ENCODE peak calls at places on chromosomes 7 and 10, in six cellular contexts. One of them, this sample, is unnamed.

GRCh38 chr7:30062587-30062986 is 34.4 kb downstream of the PLEKHA8 start:
- DNase-seq in tibial artery: no peak
- DNase-seq in GM12878: no peak
- DNase-seq in colonic mucosa: no peak
- DNase-seq in mucosa of descending colon: no peak
- DNase-seq in neural crest cell: no peak
- DNase-seq in this sample: no peak

GRCh38 chr7:95205821-95206220 is 118.5 kb downstream of the PON1 start:
- DNase-seq in tibial artery: no peak
- DNase-seq in GM12878: no peak
- DNase-seq in colonic mucosa: no peak
- DNase-seq in mucosa of descending colon: no peak
- DNase-seq in neural crest cell: no peak
- DNase-seq in this sample: no peak

GRCh38 chr10:83941189-83941588 is 198.1 kb upstream of the GHITM start:
- DNase-seq in tibial artery: no peak
- DNase-seq in GM12878: no peak
- DNase-seq in colonic mucosa: no peak
- DNase-seq in mucosa of descending colon: no peak
- DNase-seq in neural crest cell: no peak
- DNase-seq in this sample: no peak

GRCh38 chr7:79598351-79598750 is 144.9 kb upstream of the MAGI2 start:
- DNase-seq in tibial artery: no peak
- DNase-seq in GM12878: no peak
- DNase-seq in colonic mucosa: no peak
- DNase-seq in mucosa of descending colon: no peak
- DNase-seq in neural crest cell: no peak
- DNase-seq in this sample: no peak

GRCh38 chr7:149800169-149800555 is 26.8 kb upstream of the ZNF467 start:
- DNase-seq in tibial artery: no peak
- DNase-seq in GM12878: no peak
- DNase-seq in colonic mucosa: no peak
- DNase-seq in mucosa of descending colon: no peak
- DNase-seq in neural crest cell: no peak
- DNase-seq in this sample: no peak

GRCh38 chr7:84238611-84239010 is 44.0 kb upstream of the SEMA3A start:
- DNase-seq in tibial artery: no peak
- DNase-seq in GM12878: no peak
- DNase-seq in colonic mucosa: no peak
- DNase-seq in mucosa of descending colon: no peak
- DNase-seq in neural crest cell: no peak
- DNase-seq in this sample: no peak

GRCh38 chr10:35092851-35093250 is 2.7 kb upstream of the CUL2 start:
- DNase-seq in tibial artery: no peak
- DNase-seq in GM12878: no peak
- DNase-seq in colonic mucosa: no peak
- DNase-seq in mucosa of descending colon: peak; percentile 8
- DNase-seq in neural crest cell: no peak
- DNase-seq in this sample: no peak

GRCh38 chr7:78912781-78913180 is 540.7 kb downstream of the MAGI2 start:
- DNase-seq in tibial artery: no peak
- DNase-seq in GM12878: no peak
- DNase-seq in colonic mucosa: no peak
- DNase-seq in mucosa of descending colon: no peak
- DNase-seq in neural crest cell: no peak
- DNase-seq in this sample: no peak

GRCh38 chr10:132678436-132679216 is 107.3 kb downstream of the NKX6-2 start:
- DNase-seq in tibial artery: peak; percentile 16
- DNase-seq in GM12878: no peak
- DNase-seq in colonic mucosa: no peak
- DNase-seq in mucosa of descending colon: no peak
- DNase-seq in neural crest cell: no peak
- DNase-seq in this sample: peak; percentile 15

GRCh38 chr7:80277434-80278427 is 143.1 kb downstream of the GNAI1 start:
- DNase-seq in tibial artery: no peak
- DNase-seq in GM12878: no peak
- DNase-seq in colonic mucosa: no peak
- DNase-seq in mucosa of descending colon: peak; percentile 35
- DNase-seq in neural crest cell: no peak
- DNase-seq in this sample: no peak

GRCh38 chr10:99976886-99977391 is 32.8 kb downstream of the DNMBP start:
- DNase-seq in tibial artery: peak; percentile 30
- DNase-seq in GM12878: no peak
- DNase-seq in colonic mucosa: no peak
- DNase-seq in mucosa of descending colon: no peak
- DNase-seq in neural crest cell: no peak
- DNase-seq in this sample: no peak

GRCh38 chr7:27435461-27435860 is 192.9 kb downstream of the EVX1 start:
- DNase-seq in tibial artery: no peak
- DNase-seq in GM12878: no peak
- DNase-seq in colonic mucosa: no peak
- DNase-seq in mucosa of descending colon: no peak
- DNase-seq in neural crest cell: no peak
- DNase-seq in this sample: no peak

GRCh38 chr10:86195521-86195920 is 171.1 kb downstream of the GRID1 start:
- DNase-seq in tibial artery: peak; percentile 14
- DNase-seq in GM12878: no peak
- DNase-seq in colonic mucosa: no peak
- DNase-seq in mucosa of descending colon: no peak
- DNase-seq in neural crest cell: no peak
- DNase-seq in this sample: no peak

GRCh38 chr10:95267261-95267660 is 23.5 kb downstream of the PDLIM1 start:
- DNase-seq in tibial artery: no peak
- DNase-seq in GM12878: no peak
- DNase-seq in colonic mucosa: no peak
- DNase-seq in mucosa of descending colon: no peak
- DNase-seq in neural crest cell: no peak
- DNase-seq in this sample: no peak

GRCh38 chr10:29746080-29746797 is 111.5 kb upstream of the SVIL start:
- DNase-seq in tibial artery: no peak
- DNase-seq in GM12878: no peak
- DNase-seq in colonic mucosa: no peak
- DNase-seq in mucosa of descending colon: no peak
- DNase-seq in neural crest cell: no peak
- DNase-seq in this sample: no peak

GRCh38 chr10:62373995-62374861 is at the start of gene ZNF365:
- DNase-seq in tibial artery: peak; percentile 27
- DNase-seq in GM12878: no peak
- DNase-seq in colonic mucosa: no peak
- DNase-seq in mucosa of descending colon: no peak
- DNase-seq in neural crest cell: peak; percentile 38
- DNase-seq in this sample: peak; percentile 7

GRCh38 chr7:82677493-82677892 is 233.9 kb upstream of the CACNA2D1 start:
- DNase-seq in tibial artery: no peak
- DNase-seq in GM12878: no peak
- DNase-seq in colonic mucosa: no peak
- DNase-seq in mucosa of descending colon: no peak
- DNase-seq in neural crest cell: no peak
- DNase-seq in this sample: no peak

GRCh38 chr10:13788701-13789447 is 202.1 kb downstream of the PRPF18 start:
- DNase-seq in tibial artery: peak; percentile 79
- DNase-seq in GM12878: no peak
- DNase-seq in colonic mucosa: no peak
- DNase-seq in mucosa of descending colon: peak; percentile 23
- DNase-seq in neural crest cell: no peak
- DNase-seq in this sample: peak; percentile 24

GRCh38 chr7:102260856-102261255 is 25.8 kb upstream of the SH2B2 start:
- DNase-seq in tibial artery: no peak
- DNase-seq in GM12878: no peak
- DNase-seq in colonic mucosa: no peak
- DNase-seq in mucosa of descending colon: no peak
- DNase-seq in neural crest cell: peak; percentile 58
- DNase-seq in this sample: no peak

GRCh38 chr7:95993420-95993819 is 221.1 kb downstream of the DYNC1I1 start:
- DNase-seq in tibial artery: no peak
- DNase-seq in GM12878: no peak
- DNase-seq in colonic mucosa: no peak
- DNase-seq in mucosa of descending colon: no peak
- DNase-seq in neural crest cell: no peak
- DNase-seq in this sample: no peak